ENCODE peak calls at places on chromosomes 4 and X, in six cellular contexts. G, M, N, D, J and Q are unnamed samples.

GRCh38 chr4:145580906-145581305 is 38.3 kb upstream of the MMAA start:
- DNase-seq in N (peak), M (no peak), J (no peak), G (no peak), D (no peak), Q (no peak)

GRCh38 chr4:158139086-158139485 is 33.7 kb downstream of the GASK1B start:
- DNase-seq in J (no peak), M (no peak), N (no peak), G (no peak), D (no peak), Q (no peak)

GRCh38 chr4:168337550-168337940 is 19.0 kb upstream of the DDX60 start:
- DNase-seq in G (no peak), N (peak), J (no peak), D (no peak), M (no peak), Q (no peak)

GRCh38 chr4:150216725-150217124 is 138.5 kb downstream of the DCLK2 start:
- DNase-seq in G (no peak), D (no peak), N (no peak), M (no peak), J (no peak), Q (no peak)

GRCh38 chr4:123616970-123617392 is 220.4 kb downstream of the SPRY1 start:
- DNase-seq in D (no peak), G (peak), J (no peak), N (no peak), M (peak), Q (peak)

GRCh38 chr4:4633431-4633830 is 91.6 kb upstream of the STX18 start:
- DNase-seq in G (no peak), J (no peak), D (no peak), N (no peak), M (no peak), Q (no peak)

GRCh38 chrX:53481093-53481492 is 46.9 kb upstream of the HSD17B10 start:
- DNase-seq in J (peak), D (no peak), N (peak), M (no peak), G (no peak), Q (no peak)

GRCh38 chrX:21989415-21989814 is 42.7 kb upstream of the PHEX start:
- DNase-seq in M (no peak), J (no peak), G (no peak), N (no peak), D (no peak), Q (no peak)

GRCh38 chrX:23786268-23786815 is 3.4 kb downstream of the SAT1 start:
- DNase-seq in J (no peak), M (no peak), D (no peak), G (no peak), N (peak), Q (no peak)

GRCh38 chr4:145047151-145047550 is 50.8 kb downstream of the ANAPC10 start:
- DNase-seq in M (no peak), J (no peak), D (no peak), G (no peak), N (no peak), Q (no peak)

GRCh38 chrX:15465896-15466651 is 27.1 kb downstream of the PIR start:
- DNase-seq in N (no peak), G (no peak), M (no peak), J (peak), D (no peak), Q (no peak)

GRCh38 chr4:156949373-156949814 is 22.2 kb downstream of the PDGFC start:
- DNase-seq in G (no peak), J (no peak), D (no peak), M (no peak), N (peak), Q (no peak)

GRCh38 chrX:78307665-78308064 is 19.7 kb downstream of the CYSLTR1 start:
- DNase-seq in M (no peak), J (no peak), D (no peak), N (no peak), G (no peak), Q (no peak)

GRCh38 chr4:2065106-2065930 is 6.2 kb downstream of the NAT8L start:
- DNase-seq in G (no peak), J (peak), D (no peak), N (no peak), M (no peak), Q (no peak)

GRCh38 chr4:20832821-20833220 is 132.6 kb downstream of the PACRGL start:
- DNase-seq in N (peak), G (no peak), D (no peak), M (no peak), J (no peak), Q (no peak)

GRCh38 chrX:146433771-146434170 is 375.8 kb upstream of the CXorf51B start:
- DNase-seq in N (no peak), J (no peak), D (no peak), G (no peak), M (no peak), Q (no peak)

GRCh38 chr4:172900880-172901279 is 267.7 kb upstream of the GALNT7 start:
- DNase-seq in G (no peak), J (no peak), D (no peak), N (no peak), M (no peak), Q (no peak)

GRCh38 chr4:61500883-61501282 is 300.8 kb downstream of the ADGRL3 start:
- DNase-seq in G (peak), D (no peak), J (no peak), M (no peak), N (peak), Q (no peak)

GRCh38 chr4:145868637-145869409 is 69.8 kb downstream of the ZNF827 start:
- DNase-seq in G (no peak), N (no peak), J (no peak), M (no peak), D (no peak), Q (no peak)

GRCh38 chr4:187663076-187663475 is 332.5 kb upstream of the ZFP42 start:
- DNase-seq in D (no peak), M (no peak), G (no peak), J (no peak), N (peak), Q (no peak)

DNA sequence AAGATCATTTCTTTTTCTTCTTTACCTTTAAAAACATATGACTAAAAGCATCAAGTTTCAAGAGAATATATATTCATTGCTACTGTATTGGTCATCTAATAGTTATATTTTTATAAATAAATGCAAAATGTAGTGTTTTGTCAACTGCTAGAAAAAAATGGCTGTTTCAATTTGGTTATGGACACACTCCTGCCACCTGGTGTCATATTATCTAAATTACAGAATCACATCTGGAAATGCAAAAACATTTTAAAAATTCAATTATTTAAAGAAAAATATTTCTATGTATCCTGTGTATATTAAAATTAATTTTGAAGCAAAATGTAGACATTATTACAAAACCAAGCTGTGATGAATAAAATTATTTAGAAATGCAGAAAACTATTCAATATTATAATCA is 329.4 kb upstream of the PCDH18 start:
- DNase-seq in N (peak), G (no peak), D (peak), M (no peak), J (no peak), Q (no peak)
- TF ChIP-seq CTCF in N (peak), G (peak), D (no peak), M (no peak), J (no peak), Q (peak)

GRCh38 chr4:92175250-92175649 is 128.5 kb upstream of the GRID2 start:
- DNase-seq in M (no peak), N (no peak), J (peak), D (no peak), G (no peak), Q (no peak)
- TF ChIP-seq CTCF in M (no peak), N (peak), J (no peak), D (no peak), G (no peak), Q (no peak)

GRCh38 chrX:20063153-20063552 is 53.6 kb downstream of the MAP7D2 start:
- DNase-seq in M (no peak), G (no peak), J (no peak), D (no peak), N (no peak), Q (no peak)

GRCh38 chrX:20071511-20072079 is 45.1 kb downstream of the MAP7D2 start:
- DNase-seq in D (no peak), G (no peak), J (no peak), N (no peak), M (no peak), Q (no peak)

GRCh38 chrX:20063716-20064351 is 52.9 kb downstream of the MAP7D2 start:
- DNase-seq in J (peak), D (no peak), N (peak), G (no peak), M (no peak), Q (no peak)

GRCh38 chrX:20067709-20068315 is 48.9 kb downstream of the MAP7D2 start:
- DNase-seq in M (peak), J (no peak), N (peak), D (peak), G (no peak), Q (peak)

DNA sequence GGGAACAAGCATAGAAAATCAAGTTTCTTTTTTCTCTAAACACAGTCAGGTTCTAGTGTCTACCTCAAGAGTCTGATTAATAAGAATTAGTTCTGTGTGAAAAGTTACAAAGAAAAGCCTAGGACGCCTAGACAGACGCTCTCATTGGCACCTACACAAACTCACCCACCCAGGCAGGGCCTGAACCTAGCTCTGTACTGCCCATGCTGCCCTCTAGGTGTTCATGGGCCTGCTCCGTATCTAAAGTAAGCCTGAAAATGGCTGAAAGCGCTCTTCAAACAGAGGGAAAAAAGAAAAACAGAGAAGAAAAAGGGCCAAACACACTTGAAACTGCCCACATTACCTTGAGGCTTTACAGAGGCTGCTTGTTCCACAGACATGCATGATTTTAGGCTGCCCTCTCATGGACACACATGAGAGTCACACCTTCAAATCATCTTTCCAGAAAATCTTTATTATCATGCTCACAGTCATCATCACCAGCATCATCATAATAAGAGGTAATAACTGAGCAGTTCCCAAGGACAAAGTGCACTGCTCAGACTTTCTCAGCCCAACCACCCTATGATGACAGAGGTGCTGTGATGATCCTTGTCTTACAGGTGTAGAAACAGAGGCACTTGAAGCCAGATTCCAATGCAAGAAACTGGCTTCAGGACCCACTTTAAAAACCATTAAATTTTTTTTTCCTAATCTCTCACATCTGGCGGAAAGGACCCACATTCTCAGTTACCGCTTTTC is 49.6 kb downstream of the MAP7D2 start:
- DNase-seq in N (peak), D (peak), M (no peak), J (no peak), G (peak), Q (peak)
- TF ChIP-seq CTCF in N (peak), D (peak), M (no peak), J (no peak), G (no peak), Q (peak)

GRCh38 chr4:134777626-134778025 is 576.0 kb upstream of the PABPC4L start:
- DNase-seq in D (no peak), J (no peak), G (no peak), M (no peak), N (peak), Q (no peak)
- TF ChIP-seq CTCF in D (no peak), J (peak), G (peak), M (no peak), N (peak), Q (no peak)